ENCODE peak calls at places on chromosomes 7 and 10, in ten cellular contexts. T, O, L, U, E, N, P, D, G and W are unnamed samples.

GRCh38 chr7:22291979-22292378 is 65.0 kb downstream of the RAPGEF5 start:
- DNase-seq in T (no peak), E (no peak), P (no peak), U (no peak), N (no peak), D (no peak), O (no peak), G (no peak), L (no peak), W (no peak)

GRCh38 chr10:113335603-113336002 is 217.2 kb upstream of the HABP2 start:
- DNase-seq in L (no peak), P (no peak), E (no peak), N (no peak), G (peak; percentile 1), U (no peak), D (no peak), O (no peak), T (no peak), W (no peak)

GRCh38 chr7:77565917-77566316 is 28.8 kb downstream of the PTPN12 start:
- DNase-seq in T (no peak), O (no peak), P (no peak), N (no peak), L (no peak), D (no peak), U (no peak), E (no peak), G (peak; percentile 85), W (no peak)

GRCh38 chr7:132472463-132473120 is 103.7 kb downstream of the PLXNA4 start:
- DNase-seq in G (no peak), E (peak; percentile 78), N (no peak), P (no peak), O (no peak), U (no peak), L (peak; percentile 89), D (no peak), T (no peak), W (peak; percentile 57)

GRCh38 chr10:123778719-123779118 is 112.6 kb downstream of the GPR26 start:
- DNase-seq in G (no peak), E (no peak), D (no peak), U (no peak), N (no peak), L (peak; percentile 13), O (no peak), T (no peak), P (no peak), W (no peak)

GRCh38 chr7:69962077-69962855 is 364.0 kb downstream of the AUTS2 start:
- DNase-seq in U (no peak), D (no peak), L (no peak), G (no peak), E (peak; percentile 59), P (peak; percentile 77), T (no peak), N (peak; percentile 60), O (no peak), W (peak; percentile 44)

GRCh38 chr7:141144921-141145629 is 71.2 kb downstream of the TMEM178B start:
- DNase-seq in N (no peak), U (no peak), O (no peak), P (no peak), D (no peak), L (no peak), T (no peak), E (no peak), G (no peak), W (no peak)

GRCh38 chr7:107972986-107973385 is 30.0 kb downstream of the LAMB1 start:
- DNase-seq in D (no peak), O (no peak), T (no peak), G (no peak), N (no peak), P (no peak), E (no peak), L (peak; percentile 82), U (no peak), W (no peak)

GRCh38 chr7:106062006-106062405 is 50.1 kb downstream of the SYPL1 start:
- DNase-seq in U (no peak), D (no peak), O (no peak), G (no peak), N (no peak), E (no peak), P (no peak), L (peak; percentile 70), T (no peak), W (no peak)

GRCh38 chr10:124231188-124232135 is 138.1 kb upstream of the CHST15 start:
- DNase-seq in E (no peak), T (no peak), U (no peak), O (no peak), N (no peak), G (no peak), D (no peak), L (peak; percentile 77), P (no peak), W (no peak)

DNA sequence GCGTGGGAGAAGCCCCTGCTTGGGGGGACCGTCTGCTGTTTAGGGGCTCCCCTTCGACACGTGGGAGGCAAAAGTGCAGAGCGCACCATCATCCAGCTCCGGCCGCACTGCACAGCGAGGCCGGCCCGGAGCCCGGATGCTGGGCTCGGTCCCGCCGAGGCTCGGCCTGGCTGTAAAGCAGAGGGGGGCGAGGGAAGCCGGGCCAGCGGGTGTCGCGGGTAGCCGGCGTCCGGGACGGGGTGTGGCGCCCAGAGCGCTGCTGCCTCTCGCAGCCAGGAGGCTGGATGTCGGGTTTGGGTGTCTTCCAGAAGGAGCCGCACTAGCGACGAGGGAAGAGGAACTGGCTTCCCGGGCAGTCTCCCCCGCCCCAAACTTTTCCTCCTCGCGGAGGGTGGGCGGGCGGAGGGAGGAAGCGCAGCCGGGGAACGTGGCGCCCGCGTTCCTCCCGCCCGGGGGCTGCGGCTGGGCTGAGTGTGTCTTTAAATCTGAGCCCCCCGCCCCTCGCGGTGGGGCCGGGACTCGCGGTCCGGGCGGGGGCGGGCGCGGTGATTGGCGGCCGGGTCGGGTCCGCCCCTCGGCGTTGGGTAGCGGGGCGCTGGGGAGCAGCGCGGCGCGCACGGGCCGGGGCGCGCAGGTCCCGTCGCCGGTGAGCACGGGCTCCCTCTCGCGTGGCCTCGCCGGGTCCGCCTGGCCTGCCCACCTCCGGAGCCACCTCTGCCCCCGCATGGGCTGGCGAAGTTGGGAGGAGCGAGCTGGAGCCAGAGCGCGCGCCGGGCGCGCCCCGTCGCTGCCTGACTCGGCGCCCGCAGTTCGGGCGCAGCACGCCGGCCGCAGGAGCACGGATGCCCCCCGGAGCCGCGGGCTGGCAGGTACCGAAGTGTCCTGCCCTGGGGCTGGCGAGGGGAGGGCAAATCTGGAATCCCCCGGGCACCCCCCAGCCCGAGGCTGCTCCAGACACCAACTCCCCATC is at the start of gene PALD1:
- DNase-seq in E (peak; percentile 89), L (peak; percentile 94), U (peak; percentile 68), O (peak; percentile 37), G (no peak), P (peak; percentile 44), D (peak; percentile 79), T (peak; percentile 48), N (peak; percentile 57), W (peak; percentile 80)
- TF ChIP-seq POLR2A in E (no peak), L (no peak), U (no peak), O (no peak), G (no peak), P (no peak), D (no peak), T (peak; percentile 61), N (no peak), W (peak; percentile 15)

GRCh38 chr7:91372323-91372722 is 108.1 kb downstream of the FZD1 start:
- DNase-seq in L (no peak), U (no peak), N (no peak), O (no peak), P (no peak), T (no peak), D (no peak), G (no peak), E (no peak), W (no peak)
- TF ChIP-seq POLR2A in L (no peak), U (no peak), N (no peak), O (no peak), P (no peak), T (no peak), D (no peak), G (no peak), E (no peak), W (no peak)

GRCh38 chr10:72319416-72320254 is 35.1 kb downstream of the DNAJB12 start:
- DNase-seq in O (peak; percentile 90), P (peak; percentile 93), E (peak; percentile 92), D (peak; percentile 76), T (peak; percentile 75), N (peak; percentile 94), G (peak; percentile 89), U (peak; percentile 97), L (peak; percentile 98), W (peak; percentile 95)
- TF ChIP-seq POLR2A in O (peak; percentile 62), P (no peak), E (no peak), D (no peak), T (no peak), N (peak; percentile 49), G (peak; percentile 47), U (peak; percentile 19), L (no peak), W (peak; percentile 28)

GRCh38 chr7:158534598-158534997 is 53.0 kb downstream of the PTPRN2 start:
- DNase-seq in D (no peak), L (no peak), O (no peak), P (no peak), E (no peak), U (no peak), T (no peak), N (no peak), G (no peak), W (no peak)

GRCh38 chr7:158539711-158540146 is 47.9 kb downstream of the PTPRN2 start:
- DNase-seq in P (no peak), T (no peak), O (no peak), G (no peak), L (no peak), D (no peak), N (no peak), E (no peak), U (no peak), W (no peak)

GRCh38 chr7:158535079-158535478 is 52.5 kb downstream of the PTPRN2 start:
- DNase-seq in U (no peak), D (no peak), T (no peak), G (no peak), E (no peak), P (peak; percentile 70), L (no peak), N (peak; percentile 68), O (no peak), W (no peak)

GRCh38 chr7:158538156-158538946 is 49.3 kb downstream of the PTPRN2 start:
- DNase-seq in G (no peak), T (no peak), E (no peak), N (no peak), P (no peak), L (no peak), D (no peak), U (no peak), O (no peak), W (no peak)

DNA sequence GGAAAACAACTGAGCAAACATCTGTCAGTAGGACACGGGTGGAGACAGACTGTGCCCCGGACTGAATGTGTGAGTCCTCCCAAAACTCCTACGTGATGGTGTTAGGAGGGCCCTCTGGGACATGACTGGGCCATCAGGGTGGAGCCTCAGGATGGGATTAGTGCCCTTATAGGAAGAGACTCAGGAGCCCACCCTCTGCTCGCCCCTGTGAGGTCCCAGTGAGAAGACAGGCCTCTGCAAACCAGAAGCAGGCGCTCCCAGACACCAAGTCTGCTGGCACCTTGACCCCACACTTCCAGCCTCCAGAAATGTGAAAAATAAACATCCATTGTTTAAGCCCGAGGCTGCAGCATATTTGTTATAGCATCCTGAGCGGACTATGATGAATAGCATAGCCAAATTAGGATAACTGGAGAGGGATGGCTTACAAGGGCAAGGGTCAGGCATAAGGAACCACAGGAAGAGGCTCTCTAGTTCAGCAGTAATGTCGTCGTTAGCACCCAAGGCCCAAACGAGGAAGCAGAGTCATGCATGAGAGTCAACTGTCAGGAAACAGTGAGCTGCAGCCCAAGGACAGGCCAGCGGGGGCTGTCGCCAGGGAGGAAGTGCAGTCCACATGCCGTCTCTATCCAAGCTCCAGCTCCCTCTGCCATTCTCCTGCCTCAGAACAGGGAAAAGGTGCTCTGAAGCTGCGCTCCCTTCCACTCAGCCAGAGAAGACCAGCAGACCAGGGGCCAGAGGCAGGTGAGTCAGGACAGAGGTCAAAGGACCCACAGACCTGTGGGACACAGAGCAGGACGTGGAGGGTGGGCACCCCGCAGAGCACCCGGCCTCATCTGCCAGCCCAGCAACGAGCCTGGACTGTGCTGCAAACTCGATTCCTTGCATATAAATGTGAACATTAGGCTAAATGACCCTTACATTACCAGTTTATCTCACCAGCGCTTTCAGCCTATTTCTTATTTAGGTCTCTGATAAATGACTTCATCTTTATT is 50.5 kb downstream of the PTPRN2 start:
- DNase-seq in D (no peak), T (no peak), G (no peak), N (no peak), U (no peak), L (no peak), P (no peak), O (no peak), E (no peak), W (no peak)
- TF ChIP-seq POLR2A in D (no peak), T (no peak), G (no peak), N (no peak), U (no peak), L (no peak), P (no peak), O (no peak), E (no peak), W (no peak)